ENCODE peak calls at places on chromosomes 7 and 10, in five cellular contexts. One of them, this sample, is unnamed.

GRCh38 chr10:132229834-132230556 is 43.2 kb downstream of the DPYSL4 start:
- DNase-seq in neuronal stem cell: no peak
- DNase-seq in H9: no peak
- DNase-seq in mesenchymal stem cell: no peak
- DNase-seq in H1: no peak
- DNase-seq in this sample: no peak

GRCh38 chr7:17564678-17565209 is 266.3 kb downstream of the AHR start:
- DNase-seq in neuronal stem cell: no peak
- DNase-seq in H9: no peak
- DNase-seq in mesenchymal stem cell: peak
- DNase-seq in H1: no peak
- DNase-seq in this sample: peak

GRCh38 chr10:89458289-89458688 is 43.9 kb downstream of the IFIT5 start:
- DNase-seq in neuronal stem cell: no peak
- DNase-seq in H9: no peak
- DNase-seq in mesenchymal stem cell: peak
- DNase-seq in H1: no peak
- DNase-seq in this sample: peak

GRCh38 chr10:129450391-129450790 is 16.6 kb upstream of the MGMT start:
- DNase-seq in neuronal stem cell: no peak
- DNase-seq in H9: no peak
- DNase-seq in mesenchymal stem cell: peak
- DNase-seq in H1: no peak
- DNase-seq in this sample: no peak

GRCh38 chr10:121448768-121449456 is 149.3 kb downstream of the FGFR2 start:
- DNase-seq in neuronal stem cell: no peak
- DNase-seq in H9: no peak
- DNase-seq in mesenchymal stem cell: no peak
- DNase-seq in H1: no peak
- DNase-seq in this sample: no peak

GRCh38 chr7:408651-409343 is 110.8 kb downstream of the PDGFA start:
- DNase-seq in neuronal stem cell: no peak
- DNase-seq in H9: peak
- DNase-seq in mesenchymal stem cell: no peak
- DNase-seq in H1: no peak
- DNase-seq in this sample: no peak

GRCh38 chr7:47078241-47078640 is 503.7 kb downstream of the TNS3 start:
- DNase-seq in neuronal stem cell: no peak
- DNase-seq in H9: no peak
- DNase-seq in mesenchymal stem cell: no peak
- DNase-seq in H1: no peak
- DNase-seq in this sample: peak

GRCh38 chr7:98964596-98964995 is 86.3 kb downstream of the TRRAP start:
- DNase-seq in neuronal stem cell: no peak
- DNase-seq in H9: no peak
- DNase-seq in mesenchymal stem cell: no peak
- DNase-seq in H1: no peak
- DNase-seq in this sample: no peak

GRCh38 chr7:30304177-30304884 is 19.9 kb downstream of the ZNRF2 start:
- DNase-seq in neuronal stem cell: no peak
- DNase-seq in H9: no peak
- DNase-seq in mesenchymal stem cell: no peak
- DNase-seq in H1: no peak
- DNase-seq in this sample: no peak

GRCh38 chr7:110760341-110760740 is 330.6 kb upstream of the LRRN3 start:
- DNase-seq in neuronal stem cell: no peak
- DNase-seq in H9: no peak
- DNase-seq in mesenchymal stem cell: no peak
- DNase-seq in H1: no peak
- DNase-seq in this sample: no peak

GRCh38 chr10:118980135-118980865 is 49.2 kb upstream of the NANOS1 start:
- DNase-seq in neuronal stem cell: no peak
- DNase-seq in H9: peak
- DNase-seq in mesenchymal stem cell: no peak
- DNase-seq in H1: no peak
- DNase-seq in this sample: no peak

GRCh38 chr10:91624633-91625032 is 8.2 kb downstream of the PPP1R3C start:
- DNase-seq in neuronal stem cell: no peak
- DNase-seq in H9: no peak
- DNase-seq in mesenchymal stem cell: no peak
- DNase-seq in H1: no peak
- DNase-seq in this sample: no peak

GRCh38 chr10:78730754-78731153 is 338.0 kb upstream of the ZMIZ1 start:
- DNase-seq in neuronal stem cell: no peak
- DNase-seq in H9: no peak
- DNase-seq in mesenchymal stem cell: no peak
- DNase-seq in H1: no peak
- DNase-seq in this sample: no peak

GRCh38 chr7:16357921-16358320 is 63.4 kb downstream of the CRPPA start:
- DNase-seq in neuronal stem cell: no peak
- DNase-seq in H9: no peak
- DNase-seq in mesenchymal stem cell: no peak
- DNase-seq in H1: no peak
- DNase-seq in this sample: no peak

GRCh38 chr10:102549549-102549948 is 45.8 kb downstream of the SUFU start:
- DNase-seq in neuronal stem cell: no peak
- DNase-seq in H9: no peak
- DNase-seq in mesenchymal stem cell: no peak
- DNase-seq in H1: no peak
- DNase-seq in this sample: no peak

GRCh38 chr10:59905735-59906416 is 480 bp downstream of the CCDC6 start:
- DNase-seq in neuronal stem cell: no peak
- DNase-seq in H9: no peak
- DNase-seq in mesenchymal stem cell: peak
- DNase-seq in H1: no peak
- DNase-seq in this sample: no peak

GRCh38 chr7:55569797-55570196 is 2.5 kb downstream of the VOPP1 start:
- DNase-seq in neuronal stem cell: no peak
- DNase-seq in H9: peak
- DNase-seq in mesenchymal stem cell: no peak
- DNase-seq in H1: no peak
- DNase-seq in this sample: no peak

GRCh38 chr7:124667312-124667711 is 98.3 kb downstream of the GPR37 start:
- DNase-seq in neuronal stem cell: no peak
- DNase-seq in H9: no peak
- DNase-seq in mesenchymal stem cell: peak
- DNase-seq in H1: no peak
- DNase-seq in this sample: peak

GRCh38 chr7:151925446-151926335 is 30.6 kb upstream of the GALNTL5 start:
- DNase-seq in neuronal stem cell: no peak
- DNase-seq in H9: no peak
- DNase-seq in mesenchymal stem cell: peak
- DNase-seq in H1: no peak
- DNase-seq in this sample: no peak

GRCh38 chr7:129748710-129749109 is 137.2 kb downstream of the NRF1 start:
- DNase-seq in neuronal stem cell: no peak
- DNase-seq in H9: no peak
- DNase-seq in mesenchymal stem cell: peak
- DNase-seq in H1: no peak
- DNase-seq in this sample: peak

GRCh38 chr10:34811968-34812514 is 3.1 kb downstream of the PARD3 start:
- DNase-seq in neuronal stem cell: no peak
- DNase-seq in H9: no peak
- DNase-seq in mesenchymal stem cell: peak
- DNase-seq in H1: no peak
- DNase-seq in this sample: peak

GRCh38 chr7:99379043-99379577 is 4.6 kb downstream of the ARPC1B start:
- DNase-seq in neuronal stem cell: no peak
- DNase-seq in H9: no peak
- DNase-seq in mesenchymal stem cell: peak
- DNase-seq in H1: no peak
- DNase-seq in this sample: peak

GRCh38 chr10:79070091-79070610 is 1.4 kb downstream of the ZMIZ1 start:
- DNase-seq in neuronal stem cell: peak
- DNase-seq in H9: no peak
- DNase-seq in mesenchymal stem cell: peak
- DNase-seq in H1: no peak
- DNase-seq in this sample: no peak

GRCh38 chr10:97781541-97782331 is 9.9 kb upstream of the SFRP5 start:
- DNase-seq in neuronal stem cell: no peak
- DNase-seq in H9: no peak
- DNase-seq in mesenchymal stem cell: no peak
- DNase-seq in H1: no peak
- DNase-seq in this sample: no peak

GRCh38 chr10:97779975-97780374 is 8.2 kb upstream of the SFRP5 start:
- DNase-seq in neuronal stem cell: no peak
- DNase-seq in H9: no peak
- DNase-seq in mesenchymal stem cell: no peak
- DNase-seq in H1: no peak
- DNase-seq in this sample: no peak

GRCh38 chr10:97782455-97783228 is 10.8 kb upstream of the SFRP5 start:
- DNase-seq in neuronal stem cell: no peak
- DNase-seq in H9: no peak
- DNase-seq in mesenchymal stem cell: no peak
- DNase-seq in H1: no peak
- DNase-seq in this sample: no peak

GRCh38 chr10:97779492-97779891 is 7.7 kb upstream of the SFRP5 start:
- DNase-seq in neuronal stem cell: no peak
- DNase-seq in H9: no peak
- DNase-seq in mesenchymal stem cell: no peak
- DNase-seq in H1: no peak
- DNase-seq in this sample: no peak

GRCh38 chr10:97780991-97781540 is 9.3 kb upstream of the SFRP5 start:
- DNase-seq in neuronal stem cell: no peak
- DNase-seq in H9: no peak
- DNase-seq in mesenchymal stem cell: no peak
- DNase-seq in H1: no peak
- DNase-seq in this sample: no peak
- H2AFZ ChIP-seq in neuronal stem cell: peak
- H2AFZ ChIP-seq in H9: no peak
- H2AFZ ChIP-seq in mesenchymal stem cell: no peak
- H2AFZ ChIP-seq in H1: no peak
- H2AFZ ChIP-seq in this sample: no peak

DNA sequence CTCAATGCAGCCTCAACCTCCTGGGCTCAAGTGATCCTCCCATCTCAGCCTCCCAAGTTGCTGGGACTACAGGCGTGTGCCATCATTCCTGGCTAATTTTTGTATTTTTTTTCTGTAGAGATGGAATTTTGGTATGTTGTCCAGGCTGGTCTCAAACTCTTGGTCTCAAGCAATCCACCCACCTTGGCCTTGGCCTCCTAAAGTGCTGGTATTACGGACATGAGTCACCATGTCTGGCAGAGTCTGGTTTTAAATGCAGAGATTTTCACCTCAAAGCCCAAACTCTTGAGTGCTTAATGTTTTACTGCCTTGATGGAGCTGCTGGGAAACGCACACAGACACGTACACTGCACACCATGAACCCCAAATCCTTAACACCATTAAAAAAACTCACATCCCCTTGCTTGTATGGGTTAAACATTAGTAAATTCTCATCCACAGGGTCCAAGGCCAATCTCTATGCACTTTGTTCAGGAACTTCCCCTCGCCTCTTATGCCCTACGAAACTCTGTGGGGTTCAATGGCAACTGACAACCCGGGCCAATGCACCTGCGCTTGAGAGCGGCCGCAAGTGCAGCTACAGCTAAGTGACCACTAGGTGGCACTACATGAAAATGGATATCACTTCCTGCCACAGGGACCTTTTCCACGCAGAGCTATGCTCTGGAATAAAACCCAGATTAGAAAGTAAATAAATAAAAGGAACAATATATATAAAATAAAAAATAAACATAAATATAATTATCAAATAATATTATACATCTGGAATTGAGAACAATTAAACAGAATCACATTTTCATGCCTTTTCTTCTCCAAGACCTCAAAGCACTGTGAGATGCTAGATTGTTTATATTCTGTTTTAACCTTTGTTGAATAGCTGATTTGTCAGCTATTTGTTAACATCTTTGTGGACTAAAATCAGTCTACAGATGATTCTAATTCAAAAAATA is 66.9 kb upstream of the AFAP1L2 start:
- DNase-seq in neuronal stem cell: peak
- DNase-seq in H9: peak
- DNase-seq in mesenchymal stem cell: peak
- DNase-seq in H1: no peak
- DNase-seq in this sample: peak
- H3K18ac ChIP-seq in neuronal stem cell: no peak
- H3K18ac ChIP-seq in H9: no peak
- H3K18ac ChIP-seq in mesenchymal stem cell: no peak
- H3K18ac ChIP-seq in H1: no peak
- H3K18ac ChIP-seq in this sample: no peak

GRCh38 chr7:101586078-101586941 is 42.8 kb downstream of the MYL10 start:
- DNase-seq in neuronal stem cell: no peak
- DNase-seq in H9: no peak
- DNase-seq in mesenchymal stem cell: no peak
- DNase-seq in H1: no peak
- DNase-seq in this sample: no peak

GRCh38 chr7:101582971-101583370 is 46.1 kb downstream of the MYL10 start:
- DNase-seq in neuronal stem cell: no peak
- DNase-seq in H9: no peak
- DNase-seq in mesenchymal stem cell: no peak
- DNase-seq in H1: no peak
- DNase-seq in this sample: no peak

GRCh38 chr7:101576993-101577392 is 52.1 kb downstream of the MYL10 start:
- DNase-seq in neuronal stem cell: no peak
- DNase-seq in H9: peak
- DNase-seq in mesenchymal stem cell: no peak
- DNase-seq in H1: no peak
- DNase-seq in this sample: no peak

GRCh38 chr7:101580596-101580995 is 48.5 kb downstream of the MYL10 start:
- DNase-seq in neuronal stem cell: no peak
- DNase-seq in H9: peak
- DNase-seq in mesenchymal stem cell: no peak
- DNase-seq in H1: no peak
- DNase-seq in this sample: no peak

DNA sequence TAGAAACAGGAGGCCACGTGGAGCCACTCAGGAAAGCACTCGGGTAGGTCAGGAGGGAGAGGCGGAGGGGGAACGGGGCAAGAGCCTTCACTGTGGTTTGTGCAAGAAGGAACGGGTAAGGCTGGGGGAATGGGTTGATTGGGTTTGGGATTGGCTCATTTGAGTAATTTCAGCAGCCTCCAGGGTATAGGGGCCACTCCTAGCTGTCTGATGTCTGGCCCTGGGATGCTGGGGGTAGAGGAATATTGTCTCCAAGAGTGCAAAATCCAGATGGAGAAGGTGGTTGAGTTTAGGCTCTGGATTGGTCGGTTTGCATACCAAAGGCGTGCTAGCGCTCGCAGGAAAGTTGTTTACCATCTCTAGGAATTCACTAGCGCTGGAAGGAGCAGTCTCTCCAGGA is 47.2 kb downstream of the MYL10 start:
- DNase-seq in neuronal stem cell: no peak
- DNase-seq in H9: peak
- DNase-seq in mesenchymal stem cell: no peak
- DNase-seq in H1: no peak
- DNase-seq in this sample: no peak
- H2AFZ ChIP-seq in neuronal stem cell: no peak
- H2AFZ ChIP-seq in H9: no peak
- H2AFZ ChIP-seq in mesenchymal stem cell: no peak
- H2AFZ ChIP-seq in H1: peak
- H2AFZ ChIP-seq in this sample: no peak

DNA sequence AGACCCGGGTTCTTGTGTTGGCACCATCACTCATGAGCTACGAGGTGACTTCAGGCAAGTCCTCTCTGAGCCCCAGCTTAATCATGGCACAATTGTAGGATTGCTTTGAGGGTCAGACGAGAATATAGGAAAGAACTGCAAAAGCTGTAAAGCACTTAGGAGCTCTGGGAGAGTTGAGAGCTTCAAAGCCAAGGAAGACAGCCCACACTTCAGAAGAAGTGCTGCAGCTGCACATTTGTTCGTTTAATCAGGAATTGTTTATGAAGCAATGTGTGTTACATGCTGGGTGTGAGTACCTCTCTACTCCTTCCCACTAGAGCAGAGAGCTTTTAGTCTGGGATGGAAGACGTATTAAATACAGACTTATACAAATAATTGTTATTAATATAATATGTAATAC is 4.4 kb downstream of the FBH1 start:
- DNase-seq in neuronal stem cell: no peak
- DNase-seq in H9: no peak
- DNase-seq in mesenchymal stem cell: no peak
- DNase-seq in H1: no peak
- DNase-seq in this sample: no peak
- H3K18ac ChIP-seq in neuronal stem cell: no peak
- H3K18ac ChIP-seq in H9: no peak
- H3K18ac ChIP-seq in mesenchymal stem cell: no peak
- H3K18ac ChIP-seq in H1: no peak
- H3K18ac ChIP-seq in this sample: no peak